ENCODE peak calls at places on chromosomes 2 and 18, in eight cellular contexts. E is mesothelial cell of epicardium; N is ovary; U is GM20000; F is left lung; V is WTC11; Z is CD4-positive, alpha-beta T cell; L is colonic mucosa. O is an unnamed sample.

GRCh38 chr2:213162515-213163118 is 11.2 kb upstream of the IKZF2 start:
- DNase-seq in E (no peak), N (no peak), U (no peak), F (no peak), V (no peak), Z (no peak), L (no peak), O (no peak)

GRCh38 chr18:42268793-42269192 is 313.8 kb downstream of the PIK3C3 start:
- DNase-seq in E (no peak), N (no peak), U (no peak), F (no peak), V (no peak), Z (no peak), L (no peak), O (no peak)

GRCh38 chr2:180180511-180180910 is 173.4 kb upstream of the CWC22 start:
- DNase-seq in E (no peak), N (no peak), U (no peak), F (no peak), V (no peak), Z (no peak), L (no peak), O (no peak)

GRCh38 chr2:69499242-69499641 is 62.0 kb upstream of the NFU1 start:
- DNase-seq in E (no peak), N (no peak), U (peak), F (no peak), V (no peak), Z (no peak), L (no peak), O (no peak)

GRCh38 chr2:189179607-189179979 is at the start of gene COL5A2:
- DNase-seq in E (peak), N (peak), U (no peak), F (peak), V (no peak), Z (no peak), L (peak), O (no peak)

GRCh38 chr2:18510775-18511174 is 49.7 kb downstream of the RDH14 start:
- DNase-seq in E (no peak), N (no peak), U (no peak), F (no peak), V (no peak), Z (no peak), L (no peak), O (no peak)

GRCh38 chr18:22175326-22175725 is 5.9 kb downstream of the GATA6 start:
- DNase-seq in E (no peak), N (no peak), U (no peak), F (no peak), V (no peak), Z (no peak), L (peak), O (no peak)

GRCh38 chr2:218569038-218569431 is 396 bp downstream of the CNOT9 start:
- DNase-seq in E (no peak), N (no peak), U (peak), F (peak), V (peak), Z (peak), L (peak), O (peak)

GRCh38 chr18:12336251-12336650 is 28.2 kb downstream of the TUBB6 start:
- DNase-seq in E (no peak), N (no peak), U (no peak), F (no peak), V (peak), Z (no peak), L (no peak), O (no peak)

GRCh38 chr18:2547477-2548087 is 23.7 kb downstream of the METTL4 start:
- DNase-seq in E (no peak), N (no peak), U (peak), F (no peak), V (no peak), Z (no peak), L (no peak), O (no peak)

GRCh38 chr2:234533631-234534030 is 36.8 kb upstream of the ARL4C start:
- DNase-seq in E (no peak), N (no peak), U (no peak), F (no peak), V (no peak), Z (no peak), L (no peak), O (no peak)

GRCh38 chr2:171712051-171712450 is 24.8 kb downstream of the DYNC1I2 start:
- DNase-seq in E (no peak), N (no peak), U (no peak), F (no peak), V (no peak), Z (no peak), L (no peak), O (no peak)

GRCh38 chr2:134858245-134858644 is 19.8 kb downstream of the ACMSD start:
- DNase-seq in E (no peak), N (no peak), U (no peak), F (no peak), V (no peak), Z (no peak), L (no peak), O (no peak)

GRCh38 chr2:196696423-196697073 is 57.0 kb downstream of the CCDC150 start:
- DNase-seq in E (no peak), N (no peak), U (no peak), F (no peak), V (no peak), Z (no peak), L (no peak), O (no peak)

GRCh38 chr18:43303376-43303775 is 26.1 kb upstream of the SYT4 start:
- DNase-seq in E (no peak), N (no peak), U (no peak), F (no peak), V (no peak), Z (no peak), L (no peak), O (no peak)

GRCh38 chr2:69804416-69804815 is 25.0 kb upstream of the GMCL1 start:
- DNase-seq in E (no peak), N (no peak), U (no peak), F (no peak), V (no peak), Z (no peak), L (no peak), O (no peak)

GRCh38 chr2:109333414-109334194 is 204.6 kb downstream of the SH3RF3 start:
- DNase-seq in E (no peak), N (no peak), U (no peak), F (no peak), V (no peak), Z (no peak), L (no peak), O (no peak)

GRCh38 chr18:63586431-63586830 is 712 bp upstream of the SERPINB13 start:
- DNase-seq in E (no peak), N (no peak), U (no peak), F (no peak), V (no peak), Z (no peak), L (no peak), O (no peak)

GRCh38 chr2:217743407-217743806 is 259.4 kb downstream of the TNS1 start:
- DNase-seq in E (peak), N (no peak), U (no peak), F (no peak), V (no peak), Z (no peak), L (no peak), O (no peak)

GRCh38 chr18:1488957-1489356 is 584.3 kb downstream of the ADCYAP1 start:
- DNase-seq in E (no peak), N (no peak), U (no peak), F (no peak), V (no peak), Z (no peak), L (no peak), O (no peak)

GRCh38 chr2:106886916-106887758 is 1.2 kb upstream of the ST6GAL2 start:
- DNase-seq in E (peak), N (no peak), U (peak), F (peak), V (peak), Z (no peak), L (peak), O (peak)

GRCh38 chr2:117835990-117836760 is 21.7 kb downstream of the DDX18 start:
- DNase-seq in E (peak), N (peak), U (peak), F (peak), V (peak), Z (peak), L (peak), O (peak)

GRCh38 chr2:186891219-186891621 is 42.2 kb upstream of the ZSWIM2 start:
- DNase-seq in E (no peak), N (no peak), U (no peak), F (no peak), V (no peak), Z (no peak), L (no peak), O (no peak)

GRCh38 chr18:9683418-9684396 is 24.4 kb upstream of the RAB31 start:
- DNase-seq in E (no peak), N (peak), U (no peak), F (no peak), V (no peak), Z (no peak), L (no peak), O (no peak)

GRCh38 chr2:222499226-222499625 is 74.9 kb downstream of the SGPP2 start:
- DNase-seq in E (no peak), N (no peak), U (no peak), F (no peak), V (no peak), Z (no peak), L (no peak), O (no peak)

DNA sequence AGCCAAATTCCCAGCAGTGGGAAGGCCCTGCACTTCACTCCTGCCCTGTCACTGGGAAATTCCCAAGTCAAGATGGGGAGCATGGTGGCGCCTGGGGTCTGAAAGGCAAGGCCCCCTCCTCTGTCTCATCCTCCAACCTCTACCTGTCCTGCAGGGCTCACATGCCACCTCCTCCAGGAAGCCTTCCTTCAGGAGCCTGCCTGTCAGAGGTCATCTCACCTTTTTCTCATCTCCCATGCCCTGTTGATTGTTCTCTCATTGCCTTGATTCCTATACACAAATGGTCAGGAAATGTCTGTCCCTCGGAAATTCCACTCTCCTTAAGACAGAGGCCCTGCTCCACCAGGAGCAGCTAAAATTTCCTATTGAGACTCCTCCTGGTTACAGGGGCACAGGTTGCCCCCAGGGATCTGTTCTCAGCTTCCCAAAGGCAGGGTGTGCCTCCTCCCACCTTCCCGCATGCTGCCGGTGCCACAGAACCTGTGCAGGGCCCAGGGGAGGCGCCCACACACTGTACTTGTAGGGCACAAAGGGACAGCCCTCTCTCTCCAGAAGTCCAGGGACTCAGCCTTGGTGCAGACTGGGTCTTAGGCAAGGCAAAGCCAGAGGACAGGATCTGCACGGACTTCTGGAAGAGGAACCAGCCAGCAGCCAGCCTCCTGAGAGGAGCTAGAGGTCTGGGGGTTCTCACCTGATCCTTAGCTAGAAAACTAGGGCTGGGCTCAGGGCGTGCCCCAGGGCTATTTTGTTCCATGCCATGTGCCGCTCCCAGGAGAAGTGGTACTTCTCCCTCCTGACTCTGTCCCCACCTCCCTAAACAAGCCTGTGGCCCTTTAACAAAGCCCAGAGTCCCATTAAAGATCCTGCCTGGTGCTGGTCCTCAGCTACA is 12.9 kb downstream of the HES6 start:
- DNase-seq in E (no peak), N (no peak), U (no peak), F (no peak), V (no peak), Z (no peak), L (no peak), O (no peak)
- TF ChIP-seq CTCF in E (no peak), N (no peak), U (no peak), F (no peak), V (no peak), Z (no peak), L (no peak), O (no peak)

GRCh38 chr2:71530987-71531332 is 77.6 kb downstream of the DYSF start:
- DNase-seq in E (no peak), N (no peak), U (no peak), F (no peak), V (no peak), Z (no peak), L (no peak), O (no peak)
- TF ChIP-seq CTCF in E (peak), N (no peak), U (no peak), F (no peak), V (no peak), Z (peak), L (no peak), O (no peak)

GRCh38 chr2:158786897-158787296 is 8.2 kb upstream of the DAPL1 start:
- DNase-seq in E (no peak), N (no peak), U (no peak), F (no peak), V (no peak), Z (no peak), L (no peak), O (no peak)
- TF ChIP-seq CTCF in E (no peak), N (no peak), U (no peak), F (no peak), V (no peak), Z (no peak), L (no peak), O (no peak)

GRCh38 chr2:79669714-79670113 is 156.9 kb downstream of the CTNNA2 start:
- DNase-seq in E (no peak), N (no peak), U (no peak), F (no peak), V (no peak), Z (no peak), L (no peak), O (no peak)

GRCh38 chr2:79666430-79666829 is 153.6 kb downstream of the CTNNA2 start:
- DNase-seq in E (no peak), N (no peak), U (no peak), F (no peak), V (no peak), Z (no peak), L (no peak), O (no peak)

GRCh38 chr2:79670198-79670597 is 157.3 kb downstream of the CTNNA2 start:
- DNase-seq in E (peak), N (no peak), U (no peak), F (no peak), V (peak), Z (no peak), L (no peak), O (peak)
- TF ChIP-seq CTCF in E (no peak), N (no peak), U (no peak), F (no peak), V (no peak), Z (no peak), L (no peak), O (peak)

GRCh38 chr2:37993135-37993534 is 68.0 kb downstream of the RMDN2 start:
- DNase-seq in E (no peak), N (no peak), U (no peak), F (no peak), V (no peak), Z (no peak), L (no peak), O (no peak)
- TF ChIP-seq CTCF in E (peak), N (no peak), U (no peak), F (no peak), V (no peak), Z (no peak), L (no peak), O (no peak)

DNA sequence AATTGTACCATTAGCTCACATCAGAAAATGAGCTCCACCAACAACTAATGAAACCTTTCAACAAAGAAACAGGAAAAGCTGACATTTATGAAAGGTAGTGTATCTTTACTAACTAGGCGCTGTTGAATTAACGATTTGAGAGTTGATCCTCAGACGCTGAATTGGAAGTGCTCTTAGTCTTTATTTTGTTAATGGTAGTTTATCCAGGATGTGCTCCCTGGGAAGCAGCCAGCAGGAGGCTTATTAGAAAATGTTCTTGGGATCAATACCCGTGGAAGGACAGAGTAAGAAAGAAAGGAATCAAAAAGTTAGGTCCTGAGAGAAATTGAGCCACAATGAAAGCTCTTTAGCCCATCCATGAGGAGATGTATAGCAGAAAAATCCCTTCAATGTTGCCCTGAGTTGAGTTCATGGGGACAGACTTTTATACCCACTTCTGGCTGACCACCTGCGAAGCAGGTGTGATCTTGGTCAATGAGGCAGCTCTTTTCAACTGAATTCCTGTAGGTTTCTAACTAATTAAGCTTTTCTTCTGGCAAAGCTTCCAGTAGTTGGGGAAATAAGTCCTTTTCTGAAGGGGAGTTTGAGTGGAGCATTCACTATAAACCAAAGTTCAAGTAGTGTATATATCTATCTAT is 492.6 kb upstream of the REG3G start:
- DNase-seq in E (no peak), N (no peak), U (no peak), F (no peak), V (no peak), Z (no peak), L (no peak), O (no peak)
- TF ChIP-seq CTCF in E (no peak), N (no peak), U (no peak), F (no peak), V (no peak), Z (no peak), L (no peak), O (no peak)

GRCh38 chr2:16629044-16629443 is 36.6 kb downstream of the CYRIA start:
- DNase-seq in E (no peak), N (no peak), U (no peak), F (no peak), V (no peak), Z (no peak), L (no peak), O (no peak)

GRCh38 chr2:16632615-16633014 is 33.0 kb downstream of the CYRIA start:
- DNase-seq in E (no peak), N (no peak), U (no peak), F (no peak), V (no peak), Z (no peak), L (no peak), O (no peak)

GRCh38 chr2:16628316-16628715 is 37.3 kb downstream of the CYRIA start:
- DNase-seq in E (no peak), N (no peak), U (no peak), F (no peak), V (no peak), Z (no peak), L (no peak), O (no peak)

GRCh38 chr2:16629770-16630169 is 35.9 kb downstream of the CYRIA start:
- DNase-seq in E (no peak), N (no peak), U (no peak), F (no peak), V (no peak), Z (no peak), L (no peak), O (no peak)

GRCh38 chr2:16630463-16630862 is 35.2 kb downstream of the CYRIA start:
- DNase-seq in E (no peak), N (no peak), U (peak), F (no peak), V (no peak), Z (no peak), L (no peak), O (no peak)
- TF ChIP-seq CTCF in E (no peak), N (no peak), U (no peak), F (peak), V (no peak), Z (no peak), L (no peak), O (no peak)

GRCh38 chr2:144447535-144447934 is 72.4 kb downstream of the ZEB2 start:
- DNase-seq in E (no peak), N (no peak), U (no peak), F (no peak), V (no peak), Z (no peak), L (no peak), O (no peak)

GRCh38 chr2:144448389-144449027 is 71.4 kb downstream of the ZEB2 start:
- DNase-seq in E (no peak), N (no peak), U (no peak), F (no peak), V (no peak), Z (no peak), L (no peak), O (no peak)

GRCh38 chr2:144451443-144451842 is 68.5 kb downstream of the ZEB2 start:
- DNase-seq in E (no peak), N (no peak), U (no peak), F (no peak), V (no peak), Z (no peak), L (no peak), O (no peak)

GRCh38 chr2:144446136-144446535 is 73.8 kb downstream of the ZEB2 start:
- DNase-seq in E (no peak), N (no peak), U (no peak), F (no peak), V (no peak), Z (no peak), L (no peak), O (no peak)

GRCh38 chr2:144449028-144449406 is 70.9 kb downstream of the ZEB2 start:
- DNase-seq in E (no peak), N (no peak), U (peak), F (no peak), V (peak), Z (no peak), L (no peak), O (no peak)
- TF ChIP-seq CTCF in E (no peak), N (no peak), U (no peak), F (peak), V (peak), Z (no peak), L (peak), O (peak)

GRCh38 chr2:4992226-4992625 is 700.0 kb upstream of the SOX11 start:
- DNase-seq in E (no peak), N (no peak), U (no peak), F (no peak), V (no peak), Z (no peak), L (no peak), O (no peak)
- TF ChIP-seq CTCF in E (no peak), N (no peak), U (no peak), F (no peak), V (no peak), Z (no peak), L (no peak), O (no peak)

DNA sequence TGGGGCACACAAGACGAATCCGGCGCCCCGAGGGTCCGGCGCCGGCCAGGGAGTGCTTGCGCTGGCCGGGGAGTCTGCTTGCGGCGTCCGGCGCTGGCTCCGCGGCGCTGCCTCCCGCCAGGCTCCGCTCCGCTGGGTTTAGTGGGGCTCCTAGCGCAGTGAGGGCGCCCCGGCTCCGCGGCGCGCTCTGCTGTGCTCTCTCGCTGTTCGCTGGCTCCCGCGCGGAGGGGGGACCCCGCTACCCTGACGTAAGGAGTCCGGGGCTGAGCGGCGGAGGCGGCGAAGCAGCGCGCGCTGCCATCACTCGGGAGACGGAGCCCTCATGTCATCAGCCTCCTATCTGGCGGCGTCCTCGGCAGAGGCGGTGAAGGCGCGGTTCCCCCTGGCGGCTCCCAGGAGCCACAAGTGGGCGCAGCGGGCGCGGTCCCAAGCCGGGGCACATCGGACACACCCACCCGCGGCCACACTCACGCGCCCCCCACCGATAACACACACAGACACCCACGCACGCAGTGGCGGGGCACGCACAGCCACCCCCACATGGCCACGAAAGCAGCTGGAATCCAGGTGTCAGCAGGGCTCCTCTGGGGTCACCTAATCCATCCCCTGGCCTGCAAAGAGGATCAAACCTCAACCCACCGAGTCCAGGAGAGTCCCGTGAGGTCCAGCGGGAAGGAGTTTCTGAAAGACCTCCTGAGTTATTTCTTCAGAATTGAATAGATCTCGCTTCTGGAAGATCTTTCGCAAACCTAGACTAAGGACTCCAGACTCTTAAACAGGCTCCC is at the start of gene C1QL2:
- DNase-seq in E (no peak), N (no peak), U (no peak), F (no peak), V (peak), Z (no peak), L (no peak), O (peak)
- TF ChIP-seq CTCF in E (no peak), N (no peak), U (no peak), F (no peak), V (no peak), Z (no peak), L (no peak), O (peak)

O was measured in progenitor cell of endocrine pancreas.